ENCODE peak calls at places on chromosomes 13 and 19, in four cellular contexts. One of them, this sample, is unnamed.

GRCh38 chr13:91804724-91805123 is 406.3 kb downstream of the GPC5 start:
- DNase-seq in Panc1: no peak
- DNase-seq in K562: no peak
- DNase-seq in HepG2: no peak
- DNase-seq in this sample: no peak

GRCh38 chr19:56015756-56016155 is 29.2 kb downstream of the NLRP5 start:
- DNase-seq in Panc1: no peak
- DNase-seq in K562: peak; percentile 24
- DNase-seq in HepG2: peak; percentile 16
- DNase-seq in this sample: no peak

GRCh38 chr19:1106841-1107654 is 3.3 kb downstream of the GPX4 start:
- DNase-seq in Panc1: no peak
- DNase-seq in K562: peak; percentile 27
- DNase-seq in HepG2: peak; percentile 20
- DNase-seq in this sample: no peak

GRCh38 chr13:40490086-40490723 is 176.2 kb downstream of the FOXO1 start:
- DNase-seq in Panc1: no peak
- DNase-seq in K562: no peak
- DNase-seq in HepG2: no peak
- DNase-seq in this sample: no peak

GRCh38 chr13:85500716-85501256 is 298.4 kb downstream of the SLITRK6 start:
- DNase-seq in Panc1: no peak
- DNase-seq in K562: no peak
- DNase-seq in HepG2: no peak
- DNase-seq in this sample: no peak

GRCh38 chr19:17951151-17952040 is 15.5 kb upstream of the KCNN1 start:
- DNase-seq in Panc1: no peak
- DNase-seq in K562: peak; percentile 20
- DNase-seq in HepG2: no peak
- DNase-seq in this sample: no peak

GRCh38 chr13:29140277-29140676 is 320.1 kb downstream of the MTUS2 start:
- DNase-seq in Panc1: no peak
- DNase-seq in K562: no peak
- DNase-seq in HepG2: no peak
- DNase-seq in this sample: no peak

GRCh38 chr19:18440421-18440877 is 2.5 kb upstream of the ISYNA1 start:
- DNase-seq in Panc1: no peak
- DNase-seq in K562: peak; percentile 62
- DNase-seq in HepG2: peak; percentile 57
- DNase-seq in this sample: no peak

GRCh38 chr19:45667620-45668341 is at the start of gene GIPR:
- DNase-seq in Panc1: no peak
- DNase-seq in K562: peak; percentile 88
- DNase-seq in HepG2: peak; percentile 44
- DNase-seq in this sample: peak; percentile 72

GRCh38 chr19:662207-662961 is 630 bp downstream of the RNF126 start:
- DNase-seq in Panc1: no peak
- DNase-seq in K562: peak; percentile 71
- DNase-seq in HepG2: peak; percentile 52
- DNase-seq in this sample: no peak

GRCh38 chr13:57857945-57858344 is 226.4 kb downstream of the PCDH17 start:
- DNase-seq in Panc1: no peak
- DNase-seq in K562: no peak
- DNase-seq in HepG2: no peak
- DNase-seq in this sample: no peak

GRCh38 chr19:41230067-41230857 is 11.2 kb downstream of the AXL start:
- DNase-seq in Panc1: no peak
- DNase-seq in K562: no peak
- DNase-seq in HepG2: no peak
- DNase-seq in this sample: no peak

GRCh38 chr19:21709464-21709863 is 57.9 kb downstream of the ZNF100 start:
- DNase-seq in Panc1: no peak
- DNase-seq in K562: no peak
- DNase-seq in HepG2: no peak
- DNase-seq in this sample: no peak

GRCh38 chr19:55695511-55696290 is 20.7 kb downstream of the EPN1 start:
- DNase-seq in Panc1: no peak
- DNase-seq in K562: no peak
- DNase-seq in HepG2: no peak
- DNase-seq in this sample: no peak

GRCh38 chr13:108560092-108560491 is 69.3 kb upstream of the MYO16 start:
- DNase-seq in Panc1: no peak
- DNase-seq in K562: no peak
- DNase-seq in HepG2: no peak
- DNase-seq in this sample: no peak

GRCh38 chr19:4965061-4965460 is 3.9 kb upstream of the KDM4B start:
- DNase-seq in Panc1: no peak
- DNase-seq in K562: no peak
- DNase-seq in HepG2: no peak
- DNase-seq in this sample: no peak

GRCh38 chr13:38518328-38518727 is 168.5 kb upstream of the FREM2 start:
- DNase-seq in Panc1: no peak
- DNase-seq in K562: no peak
- DNase-seq in HepG2: no peak
- DNase-seq in this sample: no peak

GRCh38 chr13:41568143-41568989 is 111.0 kb downstream of the RGCC start:
- DNase-seq in Panc1: no peak
- DNase-seq in K562: no peak
- DNase-seq in HepG2: no peak
- DNase-seq in this sample: no peak

GRCh38 chr19:641702-642101 is 2.0 kb downstream of the FGF22 start:
- DNase-seq in Panc1: no peak
- DNase-seq in K562: no peak
- DNase-seq in HepG2: no peak
- DNase-seq in this sample: no peak

GRCh38 chr19:29634731-29635130 is 28.6 kb downstream of the POP4 start:
- DNase-seq in Panc1: no peak
- DNase-seq in K562: no peak
- DNase-seq in HepG2: no peak
- DNase-seq in this sample: no peak

GRCh38 chr13:110616103-110617101 is 1.1 kb downstream of the NAXD start:
- DNase-seq in Panc1: no peak
- DNase-seq in K562: peak; percentile 53
- DNase-seq in HepG2: peak; percentile 26
- DNase-seq in this sample: peak; percentile 27

GRCh38 chr19:2567580-2567979 is 91.7 kb downstream of the GADD45B start:
- DNase-seq in Panc1: no peak
- DNase-seq in K562: no peak
- DNase-seq in HepG2: no peak
- DNase-seq in this sample: no peak

GRCh38 chr13:105598551-105598950 is 936.9 kb downstream of the EFNB2 start:
- DNase-seq in Panc1: no peak
- DNase-seq in K562: no peak
- DNase-seq in HepG2: no peak
- DNase-seq in this sample: no peak

GRCh38 chr13:41505209-41505835 is 48.0 kb downstream of the RGCC start:
- DNase-seq in Panc1: no peak
- DNase-seq in K562: no peak
- DNase-seq in HepG2: no peak
- DNase-seq in this sample: no peak

GRCh38 chr19:30649934-30650614 is 277.9 kb downstream of the ZNF536 start:
- DNase-seq in Panc1: peak; percentile 38
- DNase-seq in K562: peak; percentile 50
- DNase-seq in HepG2: peak; percentile 57
- DNase-seq in this sample: peak; percentile 46

GRCh38 chr19:42421591-42422031 is 5.6 kb downstream of the LIPE start:
- DNase-seq in Panc1: no peak
- DNase-seq in K562: no peak
- DNase-seq in HepG2: no peak
- DNase-seq in this sample: no peak

GRCh38 chr13:106041445-106041844 is 494.0 kb downstream of the EFNB2 start:
- DNase-seq in Panc1: no peak
- DNase-seq in K562: no peak
- DNase-seq in HepG2: no peak
- DNase-seq in this sample: no peak

GRCh38 chr19:58569943-58570670 is 3.0 kb downstream of the MZF1 start:
- DNase-seq in Panc1: no peak
- DNase-seq in K562: no peak
- DNase-seq in HepG2: no peak
- DNase-seq in this sample: no peak

GRCh38 chr19:38838208-38838985 is 6.8 kb upstream of the ECH1 start:
- DNase-seq in Panc1: no peak
- DNase-seq in K562: no peak
- DNase-seq in HepG2: no peak
- DNase-seq in this sample: peak; percentile 46

GRCh38 chr13:83877901-83878300 is 4.4 kb downstream of the SLITRK1 start:
- DNase-seq in Panc1: no peak
- DNase-seq in K562: no peak
- DNase-seq in HepG2: no peak
- DNase-seq in this sample: no peak
- TF ChIP-seq TCF7L2 in Panc1: no peak
- TF ChIP-seq TCF7L2 in K562: no peak
- TF ChIP-seq TCF7L2 in HepG2: no peak
- TF ChIP-seq TCF7L2 in this sample: no peak

GRCh38 chr13:73983109-73983508 is 151.1 kb downstream of the KLF12 start:
- DNase-seq in Panc1: no peak
- DNase-seq in K562: no peak
- DNase-seq in HepG2: no peak
- DNase-seq in this sample: no peak

GRCh38 chr13:73985789-73986188 is 148.4 kb downstream of the KLF12 start:
- DNase-seq in Panc1: no peak
- DNase-seq in K562: no peak
- DNase-seq in HepG2: no peak
- DNase-seq in this sample: no peak

GRCh38 chr13:73981595-73981994 is 152.6 kb downstream of the KLF12 start:
- DNase-seq in Panc1: no peak
- DNase-seq in K562: no peak
- DNase-seq in HepG2: no peak
- DNase-seq in this sample: no peak

GRCh38 chr13:73984949-73985691 is 149.1 kb downstream of the KLF12 start:
- DNase-seq in Panc1: no peak
- DNase-seq in K562: no peak
- DNase-seq in HepG2: no peak
- DNase-seq in this sample: no peak

DNA sequence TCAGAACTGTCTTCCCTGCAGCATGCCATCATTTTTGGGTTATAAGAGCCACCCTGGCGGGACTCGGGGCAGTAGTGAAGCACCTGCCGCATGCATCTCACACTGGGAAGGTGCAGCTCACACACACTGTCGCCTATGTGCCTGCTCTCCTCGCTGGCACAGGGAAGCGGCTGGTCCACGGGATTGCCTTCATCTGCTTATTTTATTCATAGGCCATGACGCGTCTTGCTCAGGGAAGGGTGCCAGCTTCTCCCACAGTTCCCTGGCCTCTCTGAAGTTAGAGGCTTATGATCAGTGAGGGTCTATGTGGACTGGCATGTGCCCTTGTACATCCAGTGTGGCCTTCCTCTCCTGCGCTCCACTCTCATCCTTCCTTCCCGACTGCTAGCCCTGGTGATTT is 150.0 kb downstream of the KLF12 start:
- DNase-seq in Panc1: no peak
- DNase-seq in K562: no peak
- DNase-seq in HepG2: no peak
- DNase-seq in this sample: no peak
- TF ChIP-seq TCF7L2 in Panc1: no peak
- TF ChIP-seq TCF7L2 in K562: no peak
- TF ChIP-seq TCF7L2 in HepG2: no peak
- TF ChIP-seq TCF7L2 in this sample: no peak

DNA sequence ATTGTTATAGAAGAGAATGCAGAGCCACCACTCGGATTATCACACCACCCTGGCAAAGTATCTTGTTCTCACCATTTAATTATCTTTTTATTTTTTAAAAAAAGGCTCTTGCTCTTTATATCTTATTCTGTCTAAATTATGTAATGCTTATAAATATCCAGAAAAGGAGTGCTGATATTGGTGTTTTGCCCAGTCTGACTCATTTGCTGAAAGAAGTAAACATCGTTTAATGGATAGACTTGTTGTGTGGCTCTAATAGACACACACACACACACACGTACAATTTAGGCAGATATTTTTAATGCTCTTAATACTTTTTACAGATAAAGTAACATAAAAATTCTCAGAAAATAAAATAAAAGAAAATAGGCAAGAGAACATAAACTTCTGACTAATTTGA is 641.9 kb upstream of the ARGLU1 start:
- DNase-seq in Panc1: no peak
- DNase-seq in K562: no peak
- DNase-seq in HepG2: no peak
- DNase-seq in this sample: no peak
- TF ChIP-seq TCF7L2 in Panc1: no peak
- TF ChIP-seq TCF7L2 in K562: no peak
- TF ChIP-seq TCF7L2 in HepG2: no peak
- TF ChIP-seq TCF7L2 in this sample: no peak

GRCh38 chr19:43554317-43554895 is 20.9 kb downstream of the XRCC1 start:
- DNase-seq in Panc1: no peak
- DNase-seq in K562: no peak
- DNase-seq in HepG2: no peak
- DNase-seq in this sample: no peak

GRCh38 chr19:43553656-43554055 is 20.7 kb downstream of the ZNF575 start:
- DNase-seq in Panc1: no peak
- DNase-seq in K562: no peak
- DNase-seq in HepG2: no peak
- DNase-seq in this sample: no peak

GRCh38 chr19:43551399-43552197 is 18.6 kb downstream of the ZNF575 start:
- DNase-seq in Panc1: no peak
- DNase-seq in K562: no peak
- DNase-seq in HepG2: no peak
- DNase-seq in this sample: no peak

GRCh38 chr19:43552198-43552450 is 19.1 kb downstream of the ZNF575 start:
- DNase-seq in Panc1: no peak
- DNase-seq in K562: no peak
- DNase-seq in HepG2: no peak
- DNase-seq in this sample: no peak

GRCh38 chr19:43552616-43553015 is 19.6 kb downstream of the ZNF575 start:
- DNase-seq in Panc1: no peak
- DNase-seq in K562: no peak
- DNase-seq in HepG2: no peak
- DNase-seq in this sample: no peak
- TF ChIP-seq TCF7L2 in Panc1: no peak
- TF ChIP-seq TCF7L2 in K562: no peak
- TF ChIP-seq TCF7L2 in HepG2: no peak
- TF ChIP-seq TCF7L2 in this sample: no peak

This sample was measured in HCT116.